ENCODE peak calls at places on chromosomes 11 and 22, in six cellular contexts. O is sigmoid colon, S is A172, X is GM04504, M is choroid plexus epithelial cell, I is COR-L47. C is an unnamed sample.

GRCh38 chr11:113603277-113604059 is 102.6 kb downstream of the TMPRSS5 start:
- DNase-seq in S (no peak), X (no peak), O (no peak), I (no peak), M (no peak), C (no peak)

GRCh38 chr22:40797427-40797826 is 21.7 kb downstream of the SLC25A17 start:
- DNase-seq in X (no peak), I (no peak), O (no peak), S (no peak), M (peak), C (no peak)

GRCh38 chr11:27839226-27839913 is 139.1 kb upstream of the BDNF start:
- DNase-seq in S (peak), X (peak), I (no peak), O (no peak), M (peak), C (peak)

GRCh38 chr22:39917776-39918493 is 17.1 kb downstream of the GRAP2 start:
- DNase-seq in I (no peak), X (peak), M (peak), O (no peak), S (no peak), C (peak)

GRCh38 chr11:20596629-20597129 is 2.7 kb upstream of the SLC6A5 start:
- DNase-seq in X (no peak), I (no peak), O (no peak), M (no peak), S (no peak), C (no peak)

GRCh38 chr11:14183973-14184372 is 175.0 kb downstream of the RRAS2 start:
- DNase-seq in X (no peak), M (no peak), O (no peak), I (no peak), S (no peak), C (no peak)

GRCh38 chr11:27405134-27405533 is 42.1 kb upstream of the CCDC34 start:
- DNase-seq in O (no peak), I (no peak), S (no peak), M (no peak), X (no peak), C (no peak)

GRCh38 chr22:30596886-30597285 is 5.2 kb upstream of the PES1 start:
- DNase-seq in I (no peak), M (no peak), O (no peak), X (no peak), S (no peak), C (no peak)

GRCh38 chr22:22663861-22664800 is 19.7 kb downstream of the GGTLC2 start:
- DNase-seq in S (no peak), I (no peak), M (peak), X (no peak), O (no peak), C (no peak)

GRCh38 chr11:69253028-69253427 is 40.9 kb upstream of the MYEOV start:
- DNase-seq in O (peak), I (no peak), S (peak), X (peak), M (peak), C (peak)

GRCh38 chr11:37597776-37598175 is 999.7 kb upstream of the RAG2 start:
- DNase-seq in M (no peak), I (no peak), O (no peak), X (no peak), S (no peak), C (no peak)

GRCh38 chr11:34594603-34595002 is 26.3 kb upstream of the EHF start:
- DNase-seq in X (no peak), S (no peak), M (no peak), I (no peak), O (no peak), C (no peak)

GRCh38 chr11:68525930-68526329 is 65.4 kb downstream of the PPP6R3 start:
- DNase-seq in S (peak), M (peak), X (no peak), I (no peak), O (no peak), C (peak)

GRCh38 chr22:50671641-50672040 is 982 bp upstream of the SHANK3 start:
- DNase-seq in M (no peak), X (no peak), O (no peak), S (no peak), I (no peak), C (no peak)

GRCh38 chr11:108221401-108221800 is 1.0 kb downstream of the NPAT start:
- DNase-seq in I (no peak), S (no peak), M (peak), X (no peak), O (no peak), C (no peak)

GRCh38 chr11:71404209-71404608 is 44.0 kb downstream of the DHCR7 start:
- DNase-seq in O (no peak), S (no peak), M (no peak), I (no peak), X (no peak), C (no peak)

GRCh38 chr11:86719781-86720463 is 47.5 kb upstream of the ME3 start:
- DNase-seq in O (no peak), I (no peak), X (peak), M (peak), S (peak), C (peak)

GRCh38 chr22:40911772-40912171 is 39.4 kb upstream of the RBX1 start:
- DNase-seq in O (no peak), M (peak), S (no peak), X (no peak), I (no peak), C (no peak)

GRCh38 chr11:3866206-3866605 is 10.7 kb downstream of the STIM1 start:
- DNase-seq in M (no peak), O (no peak), I (no peak), X (no peak), S (no peak), C (no peak)

GRCh38 chr11:101127348-101127698 is 2.3 kb downstream of the PGR start:
- DNase-seq in M (no peak), S (no peak), I (no peak), O (peak), X (no peak), C (no peak)

GRCh38 chr22:21796863-21797262 is 61.3 kb upstream of the YPEL1 start:
- DNase-seq in S (no peak), O (no peak), M (no peak), I (no peak), X (no peak), C (no peak)

GRCh38 chr11:45155058-45155551 is 8.7 kb downstream of the PRDM11 start:
- DNase-seq in O (peak), X (no peak), M (no peak), S (no peak), I (no peak), C (no peak)

GRCh38 chr11:72840780-72841179 is 26.6 kb downstream of the ATG16L2 start:
- DNase-seq in S (peak), I (no peak), O (no peak), X (peak), M (peak), C (peak)

GRCh38 chr22:23222033-23222840 is 41.9 kb downstream of the BCR start:
- DNase-seq in O (no peak), M (no peak), I (no peak), X (no peak), S (no peak), C (no peak)

GRCh38 chr11:15770798-15771414 is 585.4 kb downstream of the SOX6 start:
- DNase-seq in M (peak), S (no peak), I (peak), X (peak), O (no peak), C (peak)

GRCh38 chr11:133712235-133712634 is 133.1 kb downstream of the SPATA19 start:
- DNase-seq in S (no peak), I (no peak), O (no peak), X (no peak), M (no peak), C (no peak)

GRCh38 chr11:72230764-72231365 is 6.3 kb downstream of the INPPL1 start:
- DNase-seq in S (no peak), I (no peak), O (peak), M (no peak), X (no peak), C (no peak)

GRCh38 chr22:31970490-31971444 is 26.4 kb downstream of the YWHAH start:
- DNase-seq in X (no peak), O (peak), M (peak), S (peak), I (peak), C (peak)

GRCh38 chr22:36184433-36185035 is 17.1 kb downstream of the APOL4 start:
- DNase-seq in X (no peak), M (peak), I (no peak), O (no peak), S (no peak), C (no peak)

GRCh38 chr22:36921309-36922096 is 8.1 kb downstream of the CSF2RB start:
- DNase-seq in O (no peak), I (no peak), M (no peak), X (no peak), S (no peak), C (no peak)

GRCh38 chr22:30325065-30325720 is 1.5 kb downstream of the TBC1D10A start:
- DNase-seq in X (peak), O (peak), S (peak), M (peak), I (no peak), C (peak)

GRCh38 chr11:70305501-70305900 is 35.0 kb downstream of the PPFIA1 start:
- DNase-seq in S (no peak), I (no peak), M (no peak), X (no peak), O (no peak), C (no peak)